ENCODE peak calls at places on chromosomes 2 and 18, in seven cellular contexts. Y is neural crest cell, M is kidney tubule cell, U is Caco-2, D is activated T-cell treated with anti-CD3 and anti-CD28 coated beads for 1 hour, Z is NCI-H2081, L is NCI-H1092 treated with DMSO at 0.1 percent for 48 hours. F is an unnamed sample.

GRCh38 chr2:167157523-167157922 is 269.2 kb downstream of the XIRP2 start:
- DNase-seq in Y (no peak), M (no peak), U (no peak), D (no peak), Z (no peak), L (no peak), F (no peak)

GRCh38 chr18:45386256-45386655 is 229.0 kb upstream of the SLC14A2 start:
- DNase-seq in Y (peak), M (peak), U (peak), D (no peak), Z (peak), L (peak), F (peak)

GRCh38 chr2:232984451-232985207 is 28.4 kb downstream of the NGEF start:
- DNase-seq in Y (no peak), M (no peak), U (no peak), D (no peak), Z (no peak), L (no peak), F (no peak)

GRCh38 chr2:233061007-233061590 is 957 bp downstream of the INPP5D start:
- DNase-seq in Y (no peak), M (no peak), U (no peak), D (no peak), Z (no peak), L (no peak), F (no peak)

GRCh38 chr18:32920796-32921787 is 148.3 kb upstream of the KLHL14 start:
- DNase-seq in Y (no peak), M (peak), U (no peak), D (no peak), Z (no peak), L (no peak), F (no peak)

GRCh38 chr2:142515493-142515892 is 362.0 kb upstream of the KYNU start:
- DNase-seq in Y (no peak), M (no peak), U (no peak), D (no peak), Z (no peak), L (no peak), F (no peak)

GRCh38 chr2:236214331-236214995 is 46.3 kb upstream of the GBX2 start:
- DNase-seq in Y (no peak), M (no peak), U (no peak), D (no peak), Z (no peak), L (no peak), F (no peak)

GRCh38 chr18:70284976-70285610 is 3.8 kb upstream of the SOCS6 start:
- DNase-seq in Y (no peak), M (peak), U (no peak), D (no peak), Z (no peak), L (no peak), F (no peak)

F was measured in NCI-H2029 treated with DMSO at 0.1 percent for 48 hours.